ENCODE peak calls at places on chromosomes 7 and 10, in five cellular contexts. One of them, this sample, is unnamed.

GRCh38 chr7:51253157-51253556 is 63.5 kb downstream of the COBL start:
- DNase-seq in H1: no peak
- DNase-seq in endothelial cell of umbilical vein: no peak
- DNase-seq in A549: no peak
- DNase-seq in HepG2: no peak
- DNase-seq in this sample: no peak

GRCh38 chr7:158366916-158367633 is 220.5 kb downstream of the PTPRN2 start:
- DNase-seq in A549: no peak
- DNase-seq in HepG2: no peak
- DNase-seq in endothelial cell of umbilical vein: no peak
- DNase-seq in H1: no peak
- DNase-seq in this sample: no peak

GRCh38 chr7:38283809-38284208 is 10.4 kb upstream of the TARP start:
- DNase-seq in H1: no peak
- DNase-seq in HepG2: no peak
- DNase-seq in A549: no peak
- DNase-seq in endothelial cell of umbilical vein: no peak
- DNase-seq in this sample: no peak

GRCh38 chr10:17851611-17852010 is 42.5 kb downstream of the MRC1 start:
- DNase-seq in H1: no peak
- DNase-seq in endothelial cell of umbilical vein: peak
- DNase-seq in HepG2: no peak
- DNase-seq in A549: no peak
- DNase-seq in this sample: no peak

GRCh38 chr7:152512711-152513110 is 76.9 kb upstream of the KMT2C start:
- DNase-seq in H1: no peak
- DNase-seq in A549: no peak
- DNase-seq in endothelial cell of umbilical vein: no peak
- DNase-seq in HepG2: no peak
- DNase-seq in this sample: no peak

GRCh38 chr7:1400351-1400750 is 58.9 kb downstream of the MICALL2 start:
- DNase-seq in endothelial cell of umbilical vein: no peak
- DNase-seq in HepG2: no peak
- DNase-seq in H1: no peak
- DNase-seq in A549: no peak
- DNase-seq in this sample: peak

GRCh38 chr7:124633740-124634139 is 131.9 kb downstream of the GPR37 start:
- DNase-seq in A549: no peak
- DNase-seq in HepG2: no peak
- DNase-seq in endothelial cell of umbilical vein: no peak
- DNase-seq in H1: no peak
- DNase-seq in this sample: no peak

GRCh38 chr7:100880645-100881044 is 5.7 kb downstream of the SRRT start:
- DNase-seq in endothelial cell of umbilical vein: no peak
- DNase-seq in H1: no peak
- DNase-seq in A549: no peak
- DNase-seq in HepG2: no peak
- DNase-seq in this sample: no peak

GRCh38 chr7:85602196-85602595 is 415.3 kb upstream of the SEMA3D start:
- DNase-seq in endothelial cell of umbilical vein: peak
- DNase-seq in HepG2: no peak
- DNase-seq in A549: no peak
- DNase-seq in H1: no peak
- DNase-seq in this sample: no peak

GRCh38 chr10:77164616-77165311 is 472.8 kb downstream of the KCNMA1 start:
- DNase-seq in endothelial cell of umbilical vein: peak
- DNase-seq in A549: no peak
- DNase-seq in H1: no peak
- DNase-seq in HepG2: no peak
- DNase-seq in this sample: no peak

GRCh38 chr10:71742301-71743098 is 22.9 kb upstream of the C10orf105 start:
- DNase-seq in H1: no peak
- DNase-seq in HepG2: no peak
- DNase-seq in A549: no peak
- DNase-seq in endothelial cell of umbilical vein: no peak
- DNase-seq in this sample: no peak

GRCh38 chr10:60465801-60466200 is 76.1 kb upstream of the ANK3 start:
- DNase-seq in A549: no peak
- DNase-seq in H1: no peak
- DNase-seq in HepG2: no peak
- DNase-seq in endothelial cell of umbilical vein: no peak
- DNase-seq in this sample: no peak

GRCh38 chr7:924541-925231 is 29.8 kb downstream of the ADAP1 start:
- DNase-seq in HepG2: no peak
- DNase-seq in A549: no peak
- DNase-seq in H1: no peak
- DNase-seq in endothelial cell of umbilical vein: no peak
- DNase-seq in this sample: peak

GRCh38 chr10:132272061-132272766 is 35.5 kb downstream of the STK32C start:
- DNase-seq in H1: no peak
- DNase-seq in A549: no peak
- DNase-seq in HepG2: no peak
- DNase-seq in endothelial cell of umbilical vein: no peak
- DNase-seq in this sample: no peak

GRCh38 chr7:156111-157007 is 36.0 kb upstream of the FAM20C start:
- DNase-seq in HepG2: no peak
- DNase-seq in endothelial cell of umbilical vein: no peak
- DNase-seq in H1: no peak
- DNase-seq in A549: no peak
- DNase-seq in this sample: no peak

GRCh38 chr10:86191686-86192085 is 174.9 kb downstream of the GRID1 start:
- DNase-seq in H1: no peak
- DNase-seq in endothelial cell of umbilical vein: no peak
- DNase-seq in A549: no peak
- DNase-seq in HepG2: no peak
- DNase-seq in this sample: no peak

GRCh38 chr7:155497149-155497901 is 39.4 kb downstream of the EN2 start:
- DNase-seq in H1: peak
- DNase-seq in A549: no peak
- DNase-seq in endothelial cell of umbilical vein: no peak
- DNase-seq in HepG2: no peak
- DNase-seq in this sample: no peak

GRCh38 chr7:30915751-30916150 is 4.1 kb downstream of the AQP1 start:
- DNase-seq in H1: no peak
- DNase-seq in HepG2: no peak
- DNase-seq in A549: no peak
- DNase-seq in endothelial cell of umbilical vein: no peak
- DNase-seq in this sample: no peak

GRCh38 chr10:124566981-124567835 is 105.6 kb downstream of the LHPP start:
- DNase-seq in A549: no peak
- DNase-seq in HepG2: no peak
- DNase-seq in H1: no peak
- DNase-seq in endothelial cell of umbilical vein: no peak
- DNase-seq in this sample: no peak

GRCh38 chr7:11193888-11194287 is 220.2 kb downstream of the PHF14 start:
- DNase-seq in HepG2: no peak
- DNase-seq in endothelial cell of umbilical vein: no peak
- DNase-seq in A549: no peak
- DNase-seq in H1: no peak
- DNase-seq in this sample: no peak

DNA sequence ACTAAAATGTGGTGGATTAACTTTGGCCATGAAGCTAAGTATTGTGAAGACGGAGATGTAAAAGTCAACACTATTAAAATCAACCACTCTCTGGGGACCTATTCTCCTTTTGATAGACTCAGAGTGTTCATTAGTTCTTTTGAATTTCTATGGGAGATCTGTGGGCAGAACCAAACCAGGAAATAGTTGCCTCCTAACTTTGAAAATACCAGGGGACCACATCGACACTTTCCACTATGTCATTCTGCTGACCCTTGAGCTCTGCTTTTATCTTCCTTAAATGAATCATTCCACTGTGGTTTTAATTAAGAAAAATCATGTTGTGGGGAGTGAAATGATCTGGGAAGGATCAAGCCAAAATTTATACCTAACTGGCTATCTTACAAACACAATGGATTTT is 960.5 kb downstream of the GATA3 start:
- DNase-seq in endothelial cell of umbilical vein: no peak
- DNase-seq in HepG2: no peak
- DNase-seq in H1: no peak
- DNase-seq in A549: no peak
- DNase-seq in this sample: no peak
- TF ChIP-seq JUN in endothelial cell of umbilical vein: no peak
- TF ChIP-seq JUN in HepG2: no peak
- TF ChIP-seq JUN in H1: no peak
- TF ChIP-seq JUN in A549: no peak
- TF ChIP-seq JUN in this sample: no peak

GRCh38 chr7:83677180-83677866 is 28.4 kb upstream of the SEMA3E start:
- DNase-seq in HepG2: no peak
- DNase-seq in endothelial cell of umbilical vein: peak
- DNase-seq in A549: peak
- DNase-seq in H1: no peak
- DNase-seq in this sample: no peak
- TF ChIP-seq JUN in HepG2: no peak
- TF ChIP-seq JUN in endothelial cell of umbilical vein: no peak
- TF ChIP-seq JUN in A549: peak
- TF ChIP-seq JUN in H1: no peak
- TF ChIP-seq JUN in this sample: no peak

DNA sequence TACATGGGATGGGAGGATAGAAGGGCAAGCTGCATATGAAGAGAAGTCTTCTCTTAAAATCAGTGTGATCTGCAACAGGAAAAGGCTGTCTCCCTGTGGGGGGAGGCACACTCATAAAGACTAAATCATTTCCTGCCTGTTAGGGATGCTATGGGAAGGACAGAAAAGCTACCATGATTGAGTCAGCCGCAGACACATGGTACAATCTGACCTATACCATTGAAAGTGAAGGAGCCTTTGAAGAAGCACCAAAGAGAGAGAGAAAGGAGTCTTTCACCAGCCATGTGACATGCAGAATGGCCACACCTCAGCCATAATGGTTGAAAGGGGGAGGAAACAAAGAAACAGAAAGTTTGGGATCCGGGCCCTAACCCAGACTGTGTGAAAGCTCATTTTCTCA is 29.1 kb downstream of the NUDCD3 start:
- DNase-seq in HepG2: no peak
- DNase-seq in A549: no peak
- DNase-seq in H1: no peak
- DNase-seq in endothelial cell of umbilical vein: peak
- DNase-seq in this sample: no peak
- TF ChIP-seq JUN in HepG2: no peak
- TF ChIP-seq JUN in A549: no peak
- TF ChIP-seq JUN in H1: no peak
- TF ChIP-seq JUN in endothelial cell of umbilical vein: no peak
- TF ChIP-seq JUN in this sample: no peak

DNA sequence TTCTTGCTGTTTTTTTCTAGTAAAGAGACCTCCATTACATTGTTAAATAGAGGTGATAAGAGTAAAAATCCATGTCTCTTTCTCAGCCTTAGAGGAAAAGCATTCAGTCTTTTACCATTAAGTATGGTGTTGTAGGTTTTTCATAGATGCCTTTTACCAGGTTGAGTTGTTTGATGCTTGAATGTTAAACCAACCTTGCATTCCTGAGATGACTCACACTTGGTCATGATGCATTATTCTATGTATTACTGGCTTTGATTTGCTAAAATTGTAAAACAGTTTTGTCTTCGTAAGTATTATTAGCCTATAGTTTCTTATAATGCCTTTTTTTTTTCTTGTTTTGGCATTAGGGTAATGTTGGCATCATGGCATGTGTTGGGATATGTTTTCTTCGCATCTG is 90.0 kb downstream of the ANKRD61 start:
- DNase-seq in H1: no peak
- DNase-seq in A549: no peak
- DNase-seq in HepG2: no peak
- DNase-seq in endothelial cell of umbilical vein: no peak
- DNase-seq in this sample: no peak
- TF ChIP-seq JUN in H1: no peak
- TF ChIP-seq JUN in A549: no peak
- TF ChIP-seq JUN in HepG2: no peak
- TF ChIP-seq JUN in endothelial cell of umbilical vein: peak
- TF ChIP-seq JUN in this sample: no peak

GRCh38 chr10:10792681-10793080 is 225.0 kb upstream of the CELF2 start:
- DNase-seq in endothelial cell of umbilical vein: peak
- DNase-seq in A549: no peak
- DNase-seq in H1: no peak
- DNase-seq in HepG2: no peak
- DNase-seq in this sample: no peak
- TF ChIP-seq JUN in endothelial cell of umbilical vein: peak
- TF ChIP-seq JUN in A549: no peak
- TF ChIP-seq JUN in H1: no peak
- TF ChIP-seq JUN in HepG2: no peak
- TF ChIP-seq JUN in this sample: no peak

DNA sequence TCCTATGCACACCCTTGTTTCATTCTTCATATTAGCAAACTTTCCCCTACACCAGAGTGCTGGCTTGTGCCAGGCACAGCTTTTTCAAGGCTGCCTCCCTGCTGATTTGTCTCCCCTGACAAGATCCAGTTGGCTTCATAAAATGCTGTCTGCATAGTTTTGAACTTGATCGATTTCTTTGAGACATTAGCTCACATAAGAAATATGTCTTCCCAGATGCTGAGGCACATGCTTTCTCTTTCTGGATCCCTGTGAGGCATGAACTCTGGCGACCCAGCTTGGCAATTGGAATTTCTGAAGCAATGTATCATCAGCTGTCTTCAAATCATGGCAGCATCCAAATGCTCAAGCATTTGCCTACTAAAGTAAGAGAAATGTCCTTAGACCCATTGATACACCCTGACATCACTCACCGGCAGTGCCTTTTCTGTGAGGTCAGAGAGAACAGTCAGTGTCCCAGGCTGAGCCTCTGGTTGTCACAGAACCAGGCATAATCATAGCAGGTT is 616.4 kb upstream of the GHITM start:
- DNase-seq in H1: no peak
- DNase-seq in endothelial cell of umbilical vein: no peak
- DNase-seq in A549: no peak
- DNase-seq in HepG2: no peak
- DNase-seq in this sample: no peak
- TF ChIP-seq JUN in H1: no peak
- TF ChIP-seq JUN in endothelial cell of umbilical vein: no peak
- TF ChIP-seq JUN in A549: no peak
- TF ChIP-seq JUN in HepG2: no peak
- TF ChIP-seq JUN in this sample: no peak

DNA sequence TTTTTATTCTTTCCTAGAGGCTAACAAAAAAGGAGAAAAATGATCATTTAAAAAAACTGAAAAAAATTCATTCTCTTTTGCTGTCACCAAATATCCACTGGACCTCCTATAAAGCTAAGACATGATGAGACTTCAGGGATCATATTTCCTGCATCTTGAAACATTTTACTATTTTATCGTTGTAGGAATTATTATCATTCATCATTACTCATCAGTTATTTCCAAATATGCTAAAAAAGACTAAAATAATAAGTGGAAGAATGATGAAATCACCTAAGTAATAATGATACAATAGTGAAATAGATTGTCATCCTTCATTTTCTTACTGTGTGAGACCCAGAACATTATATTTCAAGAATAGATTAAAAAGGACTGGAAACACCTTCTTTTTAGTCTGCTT is 28.3 kb downstream of the TAF3 start:
- DNase-seq in HepG2: no peak
- DNase-seq in H1: no peak
- DNase-seq in A549: no peak
- DNase-seq in endothelial cell of umbilical vein: no peak
- DNase-seq in this sample: no peak
- TF ChIP-seq JUN in HepG2: no peak
- TF ChIP-seq JUN in H1: no peak
- TF ChIP-seq JUN in A549: no peak
- TF ChIP-seq JUN in endothelial cell of umbilical vein: no peak
- TF ChIP-seq JUN in this sample: no peak

This sample was measured in WTC11.